ENCODE peak calls at places on chromosomes 11 and 22, in five cellular contexts. One of them, this sample, is unnamed.

GRCh38 chr11:77101043-77101537 is 1.6 kb upstream of the OMP start:
- DNase-seq in adipocyte: peak; percentile 37
- DNase-seq in left ventricle myocardium inferior: no peak
- DNase-seq in uterus: no peak
- DNase-seq in IMR-90: peak; percentile 30
- DNase-seq in this sample: no peak

GRCh38 chr11:112179601-112180000 is 4.3 kb downstream of the BCO2 start:
- DNase-seq in adipocyte: no peak
- DNase-seq in left ventricle myocardium inferior: no peak
- DNase-seq in uterus: no peak
- DNase-seq in IMR-90: no peak
- DNase-seq in this sample: no peak

GRCh38 chr11:105265859-105266258 is 126.3 kb upstream of the CARD18 start:
- DNase-seq in adipocyte: peak; percentile 37
- DNase-seq in left ventricle myocardium inferior: no peak
- DNase-seq in uterus: no peak
- DNase-seq in IMR-90: peak; percentile 48
- DNase-seq in this sample: no peak

GRCh38 chr22:23192133-23192532 is 11.8 kb downstream of the BCR start:
- DNase-seq in adipocyte: no peak
- DNase-seq in left ventricle myocardium inferior: no peak
- DNase-seq in uterus: no peak
- DNase-seq in IMR-90: no peak
- DNase-seq in this sample: peak; percentile 77

GRCh38 chr11:6646631-6647281 is 8.9 kb downstream of the DCHS1 start:
- DNase-seq in adipocyte: peak; percentile 87
- DNase-seq in left ventricle myocardium inferior: peak; percentile 60
- DNase-seq in uterus: peak; percentile 88
- DNase-seq in IMR-90: peak; percentile 60
- DNase-seq in this sample: no peak

GRCh38 chr11:376531-377173 is 7.4 kb downstream of the B4GALNT4 start:
- DNase-seq in adipocyte: no peak
- DNase-seq in left ventricle myocardium inferior: no peak
- DNase-seq in uterus: no peak
- DNase-seq in IMR-90: no peak
- DNase-seq in this sample: no peak

GRCh38 chr11:85934599-85935169 is 79.5 kb downstream of the CCDC83 start:
- DNase-seq in adipocyte: no peak
- DNase-seq in left ventricle myocardium inferior: no peak
- DNase-seq in uterus: no peak
- DNase-seq in IMR-90: no peak
- DNase-seq in this sample: no peak

GRCh38 chr11:35166369-35167360 is 27.7 kb downstream of the CD44 start:
- DNase-seq in adipocyte: peak; percentile 94
- DNase-seq in left ventricle myocardium inferior: no peak
- DNase-seq in uterus: no peak
- DNase-seq in IMR-90: peak; percentile 93
- DNase-seq in this sample: no peak

GRCh38 chr11:26992031-26992541 is 1.8 kb upstream of the FIBIN start:
- DNase-seq in adipocyte: peak; percentile 93
- DNase-seq in left ventricle myocardium inferior: no peak
- DNase-seq in uterus: peak; percentile 33
- DNase-seq in IMR-90: peak; percentile 93
- DNase-seq in this sample: no peak

GRCh38 chr22:41917906-41918791 is 3.3 kb upstream of the SHISA8 start:
- DNase-seq in adipocyte: no peak
- DNase-seq in left ventricle myocardium inferior: peak; percentile 65
- DNase-seq in uterus: no peak
- DNase-seq in IMR-90: peak; percentile 63
- DNase-seq in this sample: peak; percentile 58

GRCh38 chr11:45209904-45210699 is 63.7 kb downstream of the PRDM11 start:
- DNase-seq in adipocyte: peak; percentile 7
- DNase-seq in left ventricle myocardium inferior: peak; percentile 94
- DNase-seq in uterus: peak; percentile 98
- DNase-seq in IMR-90: peak; percentile 21
- DNase-seq in this sample: peak; percentile 45

GRCh38 chr11:126146454-126147192 is 64.8 kb downstream of the RPUSD4 start:
- DNase-seq in adipocyte: no peak
- DNase-seq in left ventricle myocardium inferior: no peak
- DNase-seq in uterus: no peak
- DNase-seq in IMR-90: no peak
- DNase-seq in this sample: no peak

GRCh38 chr11:31442086-31442485 is 67.3 kb downstream of the IMMP1L start:
- DNase-seq in adipocyte: no peak
- DNase-seq in left ventricle myocardium inferior: no peak
- DNase-seq in uterus: no peak
- DNase-seq in IMR-90: no peak
- DNase-seq in this sample: no peak

GRCh38 chr11:134405436-134405835 is 6.6 kb downstream of the B3GAT1 start:
- DNase-seq in adipocyte: no peak
- DNase-seq in left ventricle myocardium inferior: no peak
- DNase-seq in uterus: no peak
- DNase-seq in IMR-90: no peak
- DNase-seq in this sample: no peak

GRCh38 chr11:122797651-122798050 is 40.6 kb upstream of the CRTAM start:
- DNase-seq in adipocyte: peak; percentile 38
- DNase-seq in left ventricle myocardium inferior: no peak
- DNase-seq in uterus: no peak
- DNase-seq in IMR-90: no peak
- DNase-seq in this sample: no peak

GRCh38 chr11:100445231-100445735 is 241.8 kb upstream of the ARHGAP42 start:
- DNase-seq in adipocyte: no peak
- DNase-seq in left ventricle myocardium inferior: no peak
- DNase-seq in uterus: no peak
- DNase-seq in IMR-90: no peak
- DNase-seq in this sample: peak; percentile 62

GRCh38 chr11:18776324-18776723 is 15.3 kb downstream of the PTPN5 start:
- DNase-seq in adipocyte: no peak
- DNase-seq in left ventricle myocardium inferior: no peak
- DNase-seq in uterus: no peak
- DNase-seq in IMR-90: no peak
- DNase-seq in this sample: no peak

GRCh38 chr11:102831128-102831708 is 12.2 kb downstream of the MMP3 start:
- DNase-seq in adipocyte: peak; percentile 90
- DNase-seq in left ventricle myocardium inferior: no peak
- DNase-seq in uterus: no peak
- DNase-seq in IMR-90: peak; percentile 23
- DNase-seq in this sample: no peak

GRCh38 chr11:78831571-78831970 is 256.9 kb upstream of the NARS2 start:
- DNase-seq in adipocyte: no peak
- DNase-seq in left ventricle myocardium inferior: no peak
- DNase-seq in uterus: no peak
- DNase-seq in IMR-90: no peak
- DNase-seq in this sample: no peak

DNA sequence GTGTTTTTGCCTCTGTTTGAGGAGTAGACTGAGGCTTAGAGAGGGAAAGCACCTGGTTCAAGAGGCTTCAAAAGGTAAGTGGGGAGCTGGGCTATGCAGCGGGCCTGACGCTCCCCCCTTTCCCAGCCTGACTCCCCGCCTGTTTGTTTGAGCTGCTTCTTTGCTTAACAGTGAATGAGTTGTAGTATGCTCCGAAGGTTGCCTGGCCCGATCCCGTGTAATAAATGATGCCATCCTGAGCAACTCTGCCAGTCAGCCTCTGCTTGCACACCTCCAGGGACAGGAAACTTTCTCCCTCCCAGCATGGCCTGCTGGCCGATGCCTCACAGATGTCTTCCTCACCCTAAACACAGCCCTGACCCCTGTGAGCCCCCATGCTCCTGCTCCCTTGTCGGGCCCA is 45.5 kb upstream of the TTLL12 start:
- DNase-seq in adipocyte: no peak
- DNase-seq in left ventricle myocardium inferior: no peak
- DNase-seq in uterus: no peak
- DNase-seq in IMR-90: no peak
- DNase-seq in this sample: no peak
- H3K4me1 ChIP-seq in adipocyte: no peaks in the 10 kb centered on the region
- H3K4me1 ChIP-seq in left ventricle myocardium inferior: peaks cover 22% of the 10 kb centered on the region
- H3K4me1 ChIP-seq in uterus: no peaks in the 10 kb centered on the region
- H3K4me1 ChIP-seq in IMR-90: no peaks in the 10 kb centered on the region
- H3K4me1 ChIP-seq in this sample: peaks cover 7% of the 10 kb centered on the region

GRCh38 chr11:65574147-65574962 is 1.5 kb upstream of the EHBP1L1 start:
- DNase-seq in adipocyte: peak; percentile 94
- DNase-seq in left ventricle myocardium inferior: peak; percentile 94
- DNase-seq in uterus: peak; percentile 90
- DNase-seq in IMR-90: peak; percentile 95
- DNase-seq in this sample: peak; percentile 89

GRCh38 chr11:65573391-65574146 is 1.2 kb downstream of the FAM89B start:
- DNase-seq in adipocyte: peak; percentile 32
- DNase-seq in left ventricle myocardium inferior: no peak
- DNase-seq in uterus: peak; percentile 59
- DNase-seq in IMR-90: no peak
- DNase-seq in this sample: no peak

GRCh38 chr11:65576232-65576866 is 496 bp downstream of the EHBP1L1 start:
- DNase-seq in adipocyte: no peak
- DNase-seq in left ventricle myocardium inferior: no peak
- DNase-seq in uterus: peak; percentile 61
- DNase-seq in IMR-90: no peak
- DNase-seq in this sample: no peak

GRCh38 chr11:65575568-65576231 is at the start of gene EHBP1L1:
- DNase-seq in adipocyte: peak; percentile 76
- DNase-seq in left ventricle myocardium inferior: peak; percentile 81
- DNase-seq in uterus: peak; percentile 61
- DNase-seq in IMR-90: peak; percentile 28
- DNase-seq in this sample: peak; percentile 80

DNA sequence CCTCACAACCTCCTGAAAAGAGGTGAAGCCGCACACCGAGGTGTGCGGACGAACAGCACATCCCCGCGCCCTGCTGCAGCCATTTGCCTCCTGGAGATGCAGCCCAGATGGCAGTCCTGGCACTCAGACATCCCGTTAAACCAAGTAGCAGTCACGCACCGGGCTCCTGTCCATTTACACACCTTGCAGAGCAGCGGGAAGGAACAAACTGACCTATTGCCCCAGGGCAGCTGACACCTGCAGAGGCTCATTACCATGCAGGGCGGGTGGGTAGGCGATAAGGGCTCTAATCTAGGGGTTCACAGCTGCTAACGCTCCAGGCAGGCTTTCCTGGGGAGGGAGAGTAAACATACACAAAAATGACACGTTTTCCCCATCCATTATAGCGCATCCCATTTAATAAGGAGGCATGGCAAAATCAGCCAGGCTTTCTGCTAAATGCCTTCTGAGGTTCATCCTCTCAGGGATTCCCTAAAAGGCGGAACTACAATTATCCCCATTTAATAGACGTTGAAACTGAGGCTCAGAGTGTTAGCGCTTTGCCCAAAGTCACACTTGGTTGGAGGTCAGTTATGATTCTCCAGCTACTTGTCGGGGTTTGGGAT is 788 bp upstream of the EHBP1L1 start:
- DNase-seq in adipocyte: peak; percentile 27
- DNase-seq in left ventricle myocardium inferior: no peak
- DNase-seq in uterus: no peak
- DNase-seq in IMR-90: no peak
- DNase-seq in this sample: peak; percentile 73
- H3K4me1 ChIP-seq in adipocyte: peaks cover 53% of the 10 kb centered on the region
- H3K4me1 ChIP-seq in left ventricle myocardium inferior: peaks cover 80% of the 10 kb centered on the region
- H3K4me1 ChIP-seq in uterus: peaks cover 43% of the 10 kb centered on the region
- H3K4me1 ChIP-seq in IMR-90: peaks cover 33% of the 10 kb centered on the region
- H3K4me1 ChIP-seq in this sample: peaks cover 79% of the 10 kb centered on the region

GRCh38 chr22:45481661-45482060 is 21.0 kb upstream of the FBLN1 start:
- DNase-seq in adipocyte: no peak
- DNase-seq in left ventricle myocardium inferior: no peak
- DNase-seq in uterus: no peak
- DNase-seq in IMR-90: no peak
- DNase-seq in this sample: no peak
- H3K4me1 ChIP-seq in adipocyte: peaks cover 1% of the 10 kb centered on the region
- H3K4me1 ChIP-seq in left ventricle myocardium inferior: peaks cover 1% of the 10 kb centered on the region
- H3K4me1 ChIP-seq in uterus: no peaks in the 10 kb centered on the region
- H3K4me1 ChIP-seq in IMR-90: peaks cover 12% of the 10 kb centered on the region
- H3K4me1 ChIP-seq in this sample: no peaks in the 10 kb centered on the region

GRCh38 chr11:66329165-66329673 is 7.0 kb downstream of the RIN1 start:
- DNase-seq in adipocyte: no peak
- DNase-seq in left ventricle myocardium inferior: no peak
- DNase-seq in uterus: no peak
- DNase-seq in IMR-90: no peak
- DNase-seq in this sample: no peak
- H3K4me1 ChIP-seq in adipocyte: peaks cover 41% of the 10 kb centered on the region
- H3K4me1 ChIP-seq in left ventricle myocardium inferior: peaks cover 39% of the 10 kb centered on the region
- H3K4me1 ChIP-seq in uterus: peaks cover 4% of the 10 kb centered on the region
- H3K4me1 ChIP-seq in IMR-90: peaks cover 42% of the 10 kb centered on the region
- H3K4me1 ChIP-seq in this sample: peaks cover 34% of the 10 kb centered on the region

DNA sequence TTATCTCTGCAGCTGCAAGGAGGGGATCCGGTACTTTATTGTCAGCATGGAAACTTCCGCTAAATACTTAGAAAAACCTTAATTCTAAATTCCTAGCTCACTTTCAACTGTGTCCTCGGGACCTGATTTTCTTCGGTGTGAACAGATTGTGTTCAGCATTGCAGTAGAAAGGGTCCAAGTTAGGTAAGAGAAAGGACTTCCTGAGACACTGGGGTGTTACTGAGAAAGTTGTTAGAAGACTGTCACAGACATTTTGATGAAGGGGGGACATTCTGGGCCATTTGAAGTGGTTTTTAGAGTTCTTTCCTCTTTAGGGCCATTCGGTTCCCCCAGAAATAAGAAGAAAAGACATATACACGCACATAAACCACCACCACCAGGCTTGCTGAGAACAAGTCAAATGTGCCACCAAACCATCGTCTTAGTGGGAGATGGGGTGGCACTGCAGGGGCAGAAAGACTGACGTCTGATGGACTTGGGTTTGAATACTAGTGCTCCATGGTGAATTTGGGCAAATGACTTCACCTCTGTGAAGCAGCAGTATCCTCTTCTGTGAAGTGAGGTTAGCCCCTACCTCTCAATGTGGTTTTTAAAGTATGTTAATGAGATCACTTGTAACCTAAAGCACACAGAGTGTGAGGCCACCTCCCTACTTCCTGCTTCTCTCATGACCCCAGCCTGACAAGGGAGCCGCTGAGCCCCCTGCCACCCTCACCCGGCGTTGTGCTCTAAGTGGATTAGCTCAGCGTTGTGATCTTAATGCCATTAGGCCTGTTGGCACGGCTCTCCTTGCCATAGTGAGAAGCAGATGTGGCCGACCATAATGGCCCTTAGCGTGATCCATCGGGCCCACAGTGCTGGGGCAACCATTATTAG is 14.2 kb downstream of the ZBTB16 start:
- DNase-seq in adipocyte: no peak
- DNase-seq in left ventricle myocardium inferior: no peak
- DNase-seq in uterus: no peak
- DNase-seq in IMR-90: no peak
- DNase-seq in this sample: no peak
- H3K4me1 ChIP-seq in adipocyte: peaks cover 84% of the 10 kb centered on the region
- H3K4me1 ChIP-seq in left ventricle myocardium inferior: peaks cover 98% of the 10 kb centered on the region
- H3K4me1 ChIP-seq in uterus: peaks cover 29% of the 10 kb centered on the region
- H3K4me1 ChIP-seq in IMR-90: no peaks in the 10 kb centered on the region
- H3K4me1 ChIP-seq in this sample: peaks cover 97% of the 10 kb centered on the region

GRCh38 chr22:19442166-19442565 is 5.3 kb downstream of the C22orf39 start:
- DNase-seq in adipocyte: no peak
- DNase-seq in left ventricle myocardium inferior: no peak
- DNase-seq in uterus: no peak
- DNase-seq in IMR-90: no peak
- DNase-seq in this sample: no peak

GRCh38 chr22:19434829-19435580 is 2.7 kb downstream of the MRPL40 start:
- DNase-seq in adipocyte: no peak
- DNase-seq in left ventricle myocardium inferior: no peak
- DNase-seq in uterus: no peak
- DNase-seq in IMR-90: no peak
- DNase-seq in this sample: no peak

GRCh38 chr22:19438286-19438685 is 5.9 kb downstream of the MRPL40 start:
- DNase-seq in adipocyte: no peak
- DNase-seq in left ventricle myocardium inferior: no peak
- DNase-seq in uterus: no peak
- DNase-seq in IMR-90: no peak
- DNase-seq in this sample: no peak

GRCh38 chr22:19443544-19444211 is 3.8 kb downstream of the C22orf39 start:
- DNase-seq in adipocyte: no peak
- DNase-seq in left ventricle myocardium inferior: no peak
- DNase-seq in uterus: no peak
- DNase-seq in IMR-90: no peak
- DNase-seq in this sample: no peak

GRCh38 chr22:19440411-19441195 is 6.9 kb downstream of the C22orf39 start:
- DNase-seq in adipocyte: no peak
- DNase-seq in left ventricle myocardium inferior: no peak
- DNase-seq in uterus: no peak
- DNase-seq in IMR-90: no peak
- DNase-seq in this sample: no peak
- H3K4me1 ChIP-seq in adipocyte: peaks cover 6% of the 10 kb centered on the region
- H3K4me1 ChIP-seq in left ventricle myocardium inferior: peaks cover 58% of the 10 kb centered on the region
- H3K4me1 ChIP-seq in uterus: no peaks in the 10 kb centered on the region
- H3K4me1 ChIP-seq in IMR-90: no peaks in the 10 kb centered on the region
- H3K4me1 ChIP-seq in this sample: peaks cover 10% of the 10 kb centered on the region

This sample was measured in stomach.